ENCODE peak calls at places on chromosomes 13 and 19, in six cellular contexts. X is WERI-Rb-1, O is pulmonary artery endothelial cell, K is gastrocnemius medialis, Q is endothelial cell, J is fibroblast of mammary gland. N is an unnamed sample.

GRCh38 chr19:52735734-52736133 is 890 bp upstream of the ZNF611 start:
- DNase-seq in K (peak; percentile 15), J (peak; percentile 74), X (peak; percentile 95), O (peak; percentile 52), Q (peak; percentile 73), N (peak; percentile 77)

GRCh38 chr19:54245936-54246335 is 3.3 kb upstream of the LILRA6 start:
- DNase-seq in O (no peak), K (no peak), Q (no peak), X (no peak), J (no peak), N (no peak)

GRCh38 chr13:105969761-105970160 is 565.7 kb downstream of the EFNB2 start:
- DNase-seq in X (no peak), O (no peak), Q (no peak), J (no peak), K (no peak), N (no peak)

GRCh38 chr19:40091205-40092129 is 724 bp upstream of the ZNF780A start:
- DNase-seq in X (no peak), K (no peak), O (no peak), J (no peak), Q (no peak), N (no peak)

GRCh38 chr13:87675851-87676250 is 4.7 kb downstream of the SLITRK5 start:
- DNase-seq in X (no peak), K (no peak), O (no peak), J (no peak), Q (no peak), N (no peak)

GRCh38 chr19:49160450-49161189 is 3.0 kb downstream of the TRPM4 start:
- DNase-seq in Q (no peak), O (no peak), X (no peak), J (no peak), K (no peak), N (no peak)

GRCh38 chr13:60572003-60572792 is 175.2 kb downstream of the TDRD3 start:
- DNase-seq in X (no peak), J (peak; percentile 77), Q (no peak), K (no peak), O (peak; percentile 48), N (no peak)

GRCh38 chr19:48194041-48194871 is 23.8 kb downstream of the ZSWIM9 start:
- DNase-seq in Q (peak; percentile 33), J (no peak), O (no peak), K (no peak), X (peak; percentile 16), N (no peak)

GRCh38 chr13:99986751-99987150 is 5.2 kb downstream of the ZIC2 start:
- DNase-seq in Q (no peak), K (no peak), O (no peak), J (no peak), X (no peak), N (no peak)

GRCh38 chr19:409515-410242 is 732 bp upstream of the C2CD4C start:
- DNase-seq in O (no peak), Q (no peak), J (no peak), K (no peak), X (peak; percentile 34), N (no peak)